ENCODE peak calls at places on chromosomes 6 and 20, in four cellular contexts. P is esophagus squamous epithelium, I is colonic mucosa, D is lower lobe of right lung. Y is an unnamed sample.

GRCh38 chr6:43181942-43182860 is at the start of gene CUL9:
- DNase-seq in P (peak; percentile 34), I (peak; percentile 87), D (peak; percentile 93), Y (no peak)

GRCh38 chr6:125815050-125815910 is 24.5 kb downstream of the NCOA7 start:
- DNase-seq in P (no peak), I (no peak), D (no peak), Y (no peak)

GRCh38 chr6:47097092-47097945 is 55.2 kb upstream of the ADGRF1 start:
- DNase-seq in P (no peak), I (peak; percentile 86), D (peak; percentile 52), Y (no peak)

GRCh38 chr6:38027685-38028373 is 208.3 kb downstream of the ZFAND3 start:
- DNase-seq in P (no peak), I (no peak), D (no peak), Y (no peak)

GRCh38 chr6:2522521-2522920 is 228.2 kb downstream of the MYLK4 start:
- DNase-seq in P (no peak), I (no peak), D (no peak), Y (no peak)

GRCh38 chr20:63064310-63064709 is 57.5 kb upstream of the BHLHE23 start:
- DNase-seq in P (no peak), I (no peak), D (peak; percentile 28), Y (no peak)

GRCh38 chr6:165599121-165599520 is 63.9 kb downstream of the PDE10A start:
- DNase-seq in P (no peak), I (no peak), D (no peak), Y (no peak)

GRCh38 chr6:151370509-151371078 is 20.8 kb downstream of the ZBTB2 start:
- DNase-seq in P (no peak), I (no peak), D (no peak), Y (no peak)

GRCh38 chr20:1182136-1182535 is 2.6 kb downstream of the TMEM74B start:
- DNase-seq in P (no peak), I (no peak), D (no peak), Y (no peak)

GRCh38 chr6:41940759-41941279 is 789 bp downstream of the CCND3 start:
- DNase-seq in P (no peak), I (peak; percentile 65), D (peak; percentile 70), Y (no peak)

GRCh38 chr6:169075211-169075621 is 178.4 kb downstream of the THBS2 start:
- DNase-seq in P (no peak), I (peak; percentile 43), D (no peak), Y (no peak)

GRCh38 chr6:15399651-15400470 is 154.0 kb downstream of the JARID2 start:
- DNase-seq in P (no peak), I (peak; percentile 65), D (peak; percentile 74), Y (no peak)

GRCh38 chr6:110777636-110778035 is 37.6 kb downstream of the CDK19 start:
- DNase-seq in P (no peak), I (no peak), D (no peak), Y (no peak)

GRCh38 chr6:36699290-36699689 is 1.7 kb downstream of the RAB44 start:
- DNase-seq in P (no peak), I (no peak), D (no peak), Y (no peak)

GRCh38 chr6:168529214-168529613 is 88.2 kb downstream of the SMOC2 start:
- DNase-seq in P (no peak), I (no peak), D (no peak), Y (no peak)

GRCh38 chr6:11822346-11822745 is 43.7 kb upstream of the ADTRP start:
- DNase-seq in P (no peak), I (no peak), D (no peak), Y (no peak)

GRCh38 chr6:25963426-25964123 is 973 bp downstream of the TRIM38 start:
- DNase-seq in P (no peak), I (peak; percentile 42), D (no peak), Y (no peak)

GRCh38 chr6:10418862-10419748 is 4.2 kb upstream of the TFAP2A start:
- DNase-seq in P (no peak), I (no peak), D (peak; percentile 43), Y (no peak)
- H3K4me3 ChIP-seq in P (peak overlapping the region; percentile 84), I (no peak overlapping the region), D (no peak overlapping the region), Y (peak overlapping the region; percentile 33)

GRCh38 chr20:53580376-53581111 is 13.1 kb downstream of the ZNF217 start:
- DNase-seq in P (no peak), I (no peak), D (no peak), Y (no peak)
- TF ChIP-seq CTCF in P (no peak), I (peak; percentile 11), D (no peak), Y (peak; percentile 7)

GRCh38 chr6:3911130-3911529 is 62.0 kb downstream of the FAM50B start:
- DNase-seq in P (no peak), I (no peak), D (no peak), Y (no peak)

GRCh38 chr6:3912366-3913076 is 63.3 kb downstream of the FAM50B start:
- DNase-seq in P (no peak), I (no peak), D (no peak), Y (no peak)

GRCh38 chr6:3913077-3913957 is 64.1 kb downstream of the FAM50B start:
- DNase-seq in P (no peak), I (peak; percentile 35), D (no peak), Y (peak; percentile 90)

GRCh38 chr6:3910264-3910663 is 61.1 kb downstream of the FAM50B start:
- DNase-seq in P (no peak), I (no peak), D (no peak), Y (no peak)

GRCh38 chr6:3911614-3912336 is 62.6 kb downstream of the FAM50B start:
- DNase-seq in P (no peak), I (no peak), D (no peak), Y (no peak)
- H3K4me3 ChIP-seq in P (no peak overlapping the region), I (no peak overlapping the region), D (no peak overlapping the region), Y (no peak overlapping the region)

GRCh38 chr6:132101550-132101949 is 150.4 kb upstream of the CCN2 start:
- DNase-seq in P (no peak), I (no peak), D (no peak), Y (no peak)
- TF ChIP-seq CTCF in P (no peak), I (no peak), D (no peak), Y (no peak)

Y was measured in epithelial cell of proximal tubule.